ENCODE peak calls at places on chromosomes 5 and 9, in nine cellular contexts. F is bronchial epithelial cell; S is GM23338; T is Peyer's patch; L is gastrocnemius medialis; B is heart left ventricle; P is effector memory CD4-positive, alpha-beta T cell; N is prostate gland; X is suprapubic skin. Z is an unnamed sample.

GRCh38 chr9:89603629-89604462 is 966 bp upstream of the GADD45G start:
- DNase-seq in B (peak; percentile 85), N (peak; percentile 69), F (peak; percentile 20), T (peak; percentile 82), X (peak; percentile 78), P (peak; percentile 8), S (peak; percentile 98), L (peak; percentile 87), Z (peak; percentile 93)

GRCh38 chr5:136720674-136721073 is 355.3 kb upstream of the TRPC7 start:
- DNase-seq in L (no peak), B (no peak), X (no peak), T (no peak), P (no peak), F (no peak), N (no peak), S (no peak), Z (no peak)

GRCh38 chr5:34624711-34625110 is 31.4 kb upstream of the RAI14 start:
- DNase-seq in X (no peak), B (no peak), N (no peak), T (no peak), F (no peak), P (no peak), L (no peak), S (no peak), Z (no peak)

GRCh38 chr9:93681316-93682154 is 105.2 kb downstream of the PHF2 start:
- DNase-seq in P (no peak), B (no peak), F (no peak), N (peak; percentile 3), X (peak; percentile 48), L (peak; percentile 7), T (peak; percentile 41), S (no peak), Z (no peak)

GRCh38 chr9:127936347-127936852 is 1.3 kb downstream of the DPM2 start:
- DNase-seq in B (no peak), T (no peak), L (no peak), N (no peak), S (no peak), F (no peak), X (no peak), P (no peak), Z (no peak)

GRCh38 chr9:137077010-137077747 is at the start of gene UAP1L1:
- DNase-seq in X (peak; percentile 90), S (peak; percentile 74), L (peak; percentile 58), T (peak; percentile 90), P (peak; percentile 37), B (peak; percentile 78), N (peak; percentile 78), F (no peak), Z (peak; percentile 86)

GRCh38 chr5:64625678-64626077 is 64.6 kb upstream of the SHISAL2B start:
- DNase-seq in X (no peak), P (no peak), T (no peak), L (no peak), B (no peak), S (no peak), F (peak; percentile 15), N (no peak), Z (no peak)

GRCh38 chr5:179459771-179460170 is 90.6 kb upstream of the RUFY1 start:
- DNase-seq in X (no peak), S (no peak), N (no peak), B (no peak), L (no peak), T (no peak), P (no peak), F (no peak), Z (no peak)

GRCh38 chr5:173475780-173476179 is 140.7 kb downstream of the BOD1 start:
- DNase-seq in F (no peak), L (no peak), X (no peak), T (no peak), B (no peak), N (no peak), P (no peak), S (no peak), Z (no peak)

GRCh38 chr5:44935262-44935661 is 126.5 kb downstream of the MRPS30 start:
- DNase-seq in X (no peak), S (peak; percentile 91), T (no peak), F (peak; percentile 2), N (no peak), P (no peak), L (no peak), B (no peak), Z (peak; percentile 20)

GRCh38 chr9:29816954-29817703 is 2243.8 kb upstream of the C9orf72 start:
- DNase-seq in L (no peak), F (peak; percentile 7), X (no peak), P (no peak), N (no peak), S (no peak), T (no peak), B (no peak), Z (no peak)

GRCh38 chr5:178590141-178590923 is at the start of gene COL23A1:
- DNase-seq in N (no peak), S (peak; percentile 86), L (peak; percentile 53), T (peak; percentile 57), B (peak; percentile 87), F (peak; percentile 13), X (peak; percentile 62), P (peak; percentile 12), Z (peak; percentile 92)

GRCh38 chr5:158039441-158039840 is 180.5 kb upstream of the CLINT1 start:
- DNase-seq in F (no peak), N (no peak), P (no peak), B (no peak), T (no peak), X (no peak), S (no peak), L (no peak), Z (no peak)

GRCh38 chr9:126228779-126229444 is 97.7 kb upstream of the MVB12B start:
- DNase-seq in B (peak; percentile 64), T (peak; percentile 82), L (peak; percentile 37), F (peak; percentile 49), X (no peak), P (peak; percentile 16), N (peak; percentile 63), S (peak; percentile 90), Z (peak; percentile 91)

GRCh38 chr5:95892784-95893354 is 68.8 kb downstream of the ELL2 start:
- DNase-seq in T (peak; percentile 65), B (no peak), P (no peak), N (no peak), S (peak; percentile 70), L (no peak), F (no peak), X (no peak), Z (peak; percentile 58)
- H3K4me3 ChIP-seq in T (no peak overlapping the region), B (no peak overlapping the region), P (no peak overlapping the region), N (no peak overlapping the region), S (no peak overlapping the region), L (no peak overlapping the region), F (no peak overlapping the region), X (no peak overlapping the region), Z (no peak overlapping the region)

DNA sequence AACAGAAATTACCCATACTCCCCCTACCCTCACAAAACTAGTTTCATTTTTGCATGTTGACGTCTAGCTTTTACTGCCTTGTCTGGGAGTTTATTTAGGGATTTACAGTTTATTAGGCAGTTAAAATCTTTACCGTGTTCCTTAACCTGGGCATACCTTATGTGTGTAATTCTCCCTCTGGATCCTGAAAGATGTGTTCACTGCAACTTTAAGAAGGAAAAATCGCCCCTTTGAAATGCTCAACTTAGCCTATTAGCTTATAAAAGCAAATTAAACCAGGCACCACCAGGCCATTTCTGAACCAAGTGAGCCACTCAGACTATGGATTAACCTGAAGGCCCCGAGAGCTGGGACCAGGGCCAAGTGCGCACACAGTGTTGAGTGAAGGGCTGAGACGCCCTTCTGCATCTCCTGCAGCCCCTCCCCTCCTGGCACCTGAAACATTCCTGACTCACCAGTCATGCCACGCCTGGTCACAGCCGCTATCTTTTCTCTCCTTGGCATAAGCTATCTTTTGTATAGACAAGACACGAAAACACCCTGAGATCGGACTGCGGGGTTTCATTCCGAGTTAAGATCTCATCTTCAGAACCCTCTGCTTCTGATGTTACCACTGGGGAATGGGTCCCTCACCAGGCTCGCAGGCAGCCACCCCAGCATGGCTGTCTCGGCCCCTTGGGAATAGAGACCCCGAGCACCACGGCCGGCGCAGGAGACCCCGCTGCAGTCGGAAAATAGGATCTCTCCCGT is 111.9 kb downstream of the ROR2 start:
- DNase-seq in B (peak; percentile 78), X (peak; percentile 76), P (no peak), N (peak; percentile 90), F (peak; percentile 89), S (no peak), L (no peak), T (peak; percentile 62), Z (peak; percentile 46)
- H3K36me3 ChIP-seq in B (no peaks in the 10 kb centered on the region), X (no peaks in the 10 kb centered on the region), P (no peaks in the 10 kb centered on the region), N (no peaks in the 10 kb centered on the region), F (no peaks in the 10 kb centered on the region), S (no peaks in the 10 kb centered on the region), L (no peaks in the 10 kb centered on the region), T (no peaks in the 10 kb centered on the region), Z (no peaks in the 10 kb centered on the region)

GRCh38 chr9:134408389-134408788 is 82.1 kb downstream of the RXRA start:
- DNase-seq in F (no peak), X (no peak), P (no peak), N (no peak), T (no peak), B (peak; percentile 61), L (peak; percentile 94), S (no peak), Z (peak; percentile 74)

GRCh38 chr9:134405527-134405926 is 79.3 kb downstream of the RXRA start:
- DNase-seq in N (no peak), L (no peak), X (no peak), P (no peak), F (no peak), B (peak; percentile 59), S (no peak), T (no peak), Z (peak; percentile 73)

GRCh38 chr9:134408939-134409737 is 82.9 kb downstream of the RXRA start:
- DNase-seq in L (peak; percentile 82), B (no peak), X (no peak), F (no peak), N (no peak), T (no peak), P (no peak), S (no peak), Z (peak; percentile 73)

GRCh38 chr9:134406366-134407122 is 80.3 kb downstream of the RXRA start:
- DNase-seq in L (peak; percentile 73), B (peak; percentile 62), S (no peak), T (no peak), N (no peak), F (no peak), X (no peak), P (no peak), Z (peak; percentile 78)

DNA sequence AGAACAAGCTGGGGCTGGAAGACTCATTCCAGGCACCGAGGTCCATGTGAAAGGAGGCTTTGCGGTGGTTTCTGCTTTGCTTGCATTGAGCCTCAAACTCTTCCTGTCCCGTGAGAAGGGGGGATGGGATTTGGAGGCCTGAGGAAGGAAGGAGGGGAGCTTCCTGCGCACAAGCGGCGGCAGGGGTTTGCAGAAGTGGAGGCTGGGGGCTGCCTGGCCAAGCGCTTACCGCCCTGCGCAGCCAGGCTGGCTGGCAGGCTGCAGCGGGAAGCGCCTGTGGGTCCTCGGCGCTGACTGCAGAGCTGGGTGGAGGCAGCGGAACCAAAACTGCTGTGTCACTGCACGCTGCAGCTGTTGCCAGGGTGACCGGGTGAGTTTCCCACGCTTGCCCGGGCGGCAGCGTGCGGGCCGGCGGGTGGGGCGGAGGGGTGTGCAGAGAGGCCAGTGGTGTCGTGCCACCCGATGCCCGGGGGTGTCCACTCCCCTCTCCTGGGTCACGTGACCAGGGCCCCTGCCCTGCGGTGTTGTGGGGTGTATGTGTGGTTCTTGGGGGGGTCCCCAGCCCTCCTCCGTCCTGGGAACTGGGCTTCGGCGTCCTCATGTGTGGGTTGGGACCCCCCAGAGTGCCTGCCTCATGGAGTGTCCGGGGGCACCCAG is 81.0 kb downstream of the RXRA start:
- DNase-seq in X (peak; percentile 93), S (peak; percentile 57), L (peak; percentile 92), T (peak; percentile 94), F (peak; percentile 84), N (peak; percentile 88), P (peak; percentile 55), B (peak; percentile 95), Z (peak; percentile 96)
- H3K4me3 ChIP-seq in X (peak overlapping the region; percentile 27), S (no peak overlapping the region), L (peak overlapping the region; percentile 52), T (peak overlapping the region; percentile 13), F (no peak overlapping the region), N (peak overlapping the region; percentile 12), P (peak overlapping the region; percentile 50), B (peak overlapping the region; percentile 20), Z (no peak overlapping the region)

GRCh38 chr5:10261065-10261464 is 11.0 kb downstream of the CCT5 start:
- DNase-seq in S (no peak), F (no peak), N (no peak), X (no peak), B (no peak), P (no peak), L (no peak), T (no peak), Z (no peak)
- H3K36me3 ChIP-seq in S (peaks cover 92% of the 10 kb centered on the region), F (peaks cover 34% of the 10 kb centered on the region), N (peaks cover 20% of the 10 kb centered on the region), X (peaks cover 92% of the 10 kb centered on the region), B (peaks cover 99% of the 10 kb centered on the region), P (peaks cover 89% of the 10 kb centered on the region), L (peaks cover 96% of the 10 kb centered on the region), T (no peaks in the 10 kb centered on the region), Z (peaks cover 67% of the 10 kb centered on the region)

Z was measured in H7.